ENCODE peak calls at places on chromosomes 3 and 15, in seven cellular contexts. T, P, S, W, E, Q and R are unnamed samples.

GRCh38 chr15:62601779-62602540 is 436.9 kb upstream of the C2CD4B start:
- DNase-seq in T (no peak), P (no peak), S (peak), W (no peak), E (no peak), Q (no peak), R (no peak)

GRCh38 chr15:68418611-68419161 is 13.3 kb downstream of the ITGA11 start:
- DNase-seq in T (no peak), P (no peak), S (no peak), W (peak), E (no peak), Q (no peak), R (no peak)

GRCh38 chr3:37247398-37248114 is 73.2 kb upstream of the LRRFIP2 start:
- DNase-seq in T (no peak), P (no peak), S (no peak), W (no peak), E (no peak), Q (no peak), R (no peak)

GRCh38 chr15:101504866-101505609 is 15.5 kb upstream of the PCSK6 start:
- DNase-seq in T (no peak), P (peak), S (no peak), W (peak), E (no peak), Q (no peak), R (no peak)

GRCh38 chr3:9701006-9701405 is 2.6 kb upstream of the CPNE9 start:
- DNase-seq in T (no peak), P (no peak), S (no peak), W (no peak), E (no peak), Q (no peak), R (no peak)

GRCh38 chr3:10549617-10550228 is 44.3 kb upstream of the ATP2B2 start:
- DNase-seq in T (no peak), P (no peak), S (no peak), W (no peak), E (no peak), Q (no peak), R (no peak)

GRCh38 chr3:71987089-71987735 is 202.3 kb upstream of the PROK2 start:
- DNase-seq in T (no peak), P (no peak), S (no peak), W (no peak), E (no peak), Q (no peak), R (no peak)

GRCh38 chr3:40867826-40868225 is 331.5 kb upstream of the CTNNB1 start:
- DNase-seq in T (no peak), P (no peak), S (no peak), W (no peak), E (no peak), Q (no peak), R (no peak)

GRCh38 chr15:34437687-34438086 is at the start of gene GOLGA8A:
- DNase-seq in T (peak), P (peak), S (peak), W (no peak), E (peak), Q (no peak), R (peak)

GRCh38 chr3:87333393-87333892 is 57.1 kb upstream of the POU1F1 start:
- DNase-seq in T (no peak), P (peak), S (peak), W (no peak), E (no peak), Q (no peak), R (no peak)

GRCh38 chr3:194404365-194405140 is 5.5 kb upstream of the GP5 start:
- DNase-seq in T (no peak), P (no peak), S (no peak), W (no peak), E (no peak), Q (peak), R (no peak)

GRCh38 chr3:13141183-13141582 is 68.0 kb upstream of the IQSEC1 start:
- DNase-seq in T (no peak), P (no peak), S (no peak), W (no peak), E (no peak), Q (no peak), R (no peak)

GRCh38 chr3:153443961-153444360 is 281.9 kb downstream of the RAP2B start:
- DNase-seq in T (no peak), P (no peak), S (no peak), W (no peak), E (no peak), Q (peak), R (no peak)
- TF ChIP-seq CTCF in T (no peak), P (no peak), S (peak), W (no peak), E (no peak), Q (peak), R (peak)

GRCh38 chr3:56303508-56303907 is 164.8 kb downstream of the ERC2 start:
- DNase-seq in T (no peak), P (no peak), S (no peak), W (no peak), E (no peak), Q (peak), R (no peak)
- TF ChIP-seq CTCF in T (peak), P (peak), S (peak), W (no peak), E (peak), Q (peak), R (peak)

GRCh38 chr3:54951405-54951804 is 23.5 kb upstream of the LRTM1 start:
- DNase-seq in T (peak), P (peak), S (no peak), W (peak), E (peak), Q (peak), R (no peak)
- TF ChIP-seq CTCF in T (peak), P (peak), S (no peak), W (no peak), E (peak), Q (peak), R (peak)

GRCh38 chr15:27235161-27235560 is 264.2 kb downstream of the GABRG3 start:
- DNase-seq in T (no peak), P (no peak), S (no peak), W (no peak), E (no peak), Q (no peak), R (no peak)
- TF ChIP-seq CTCF in T (no peak), P (no peak), S (no peak), W (no peak), E (no peak), Q (no peak), R (no peak)

DNA sequence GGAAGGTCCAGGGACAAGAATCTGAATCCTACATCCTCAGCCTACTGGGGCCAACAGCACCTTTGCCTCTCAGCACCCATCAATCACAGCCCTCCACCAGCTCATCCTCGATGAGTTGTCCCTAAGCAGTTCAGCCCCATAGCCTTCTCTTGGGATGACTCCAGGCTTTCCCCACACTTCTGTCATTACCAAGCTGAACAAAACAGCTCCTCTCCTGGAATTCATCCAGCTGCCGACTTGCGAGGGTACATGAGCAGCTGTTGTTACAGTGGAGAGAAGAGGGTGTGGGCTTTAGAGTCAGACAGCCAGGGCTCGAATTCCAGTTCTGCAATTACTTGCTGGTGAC is 69.0 kb upstream of the THBS1 start:
- DNase-seq in T (no peak), P (no peak), S (no peak), W (no peak), E (no peak), Q (no peak), R (no peak)
- TF ChIP-seq CTCF in T (no peak), P (no peak), S (no peak), W (no peak), E (no peak), Q (no peak), R (no peak)